ENCODE peak calls at places on chromosomes 11 and 22, in six cellular contexts. E, G, H, T, M and V are unnamed samples.

GRCh38 chr11:105466582-105467228 is 143.2 kb upstream of the GRIA4 start:
- DNase-seq in E (no peak), G (no peak), H (peak), T (no peak), M (no peak), V (no peak)

GRCh38 chr22:47065756-47066615 is 303.5 kb downstream of the TBC1D22A start:
- DNase-seq in E (no peak), G (no peak), H (no peak), T (no peak), M (no peak), V (no peak)

GRCh38 chr11:122177238-122177637 is 61.2 kb upstream of the BLID start:
- DNase-seq in E (no peak), G (no peak), H (no peak), T (no peak), M (no peak), V (no peak)

GRCh38 chr11:111422494-111423249 is 43.6 kb upstream of the POU2AF1 start:
- DNase-seq in E (peak), G (no peak), H (peak), T (peak), M (no peak), V (no peak)

GRCh38 chr11:123841189-123841588 is 35.0 kb upstream of the OR6M1 start:
- DNase-seq in E (no peak), G (no peak), H (no peak), T (no peak), M (no peak), V (no peak)

GRCh38 chr22:32164084-32164894 is 5.2 kb upstream of the C22orf42 start:
- DNase-seq in E (no peak), G (no peak), H (no peak), T (no peak), M (no peak), V (no peak)

GRCh38 chr22:43005106-43005505 is 9.8 kb downstream of the PACSIN2 start:
- DNase-seq in E (no peak), G (no peak), H (no peak), T (no peak), M (no peak), V (no peak)

GRCh38 chr11:92440701-92441338 is 216.2 kb downstream of the FAT3 start:
- DNase-seq in E (no peak), G (no peak), H (no peak), T (no peak), M (no peak), V (no peak)

GRCh38 chr11:24478718-24479117 is 18.1 kb upstream of the LUZP2 start:
- DNase-seq in E (no peak), G (no peak), H (no peak), T (no peak), M (no peak), V (no peak)

GRCh38 chr11:64001552-64002427 is 15.6 kb downstream of the OTUB1 start:
- DNase-seq in E (no peak), G (no peak), H (no peak), T (no peak), M (no peak), V (no peak)

GRCh38 chr11:122756417-122756816 is 81.9 kb upstream of the CRTAM start:
- DNase-seq in E (no peak), G (no peak), H (no peak), T (no peak), M (peak), V (peak)

GRCh38 chr11:62788991-62789390 is 1.8 kb downstream of the TMEM179B start:
- DNase-seq in E (no peak), G (no peak), H (no peak), T (peak), M (no peak), V (no peak)

GRCh38 chr11:114060402-114061052 is 1.0 kb downstream of the ZBTB16 start:
- DNase-seq in E (no peak), G (no peak), H (no peak), T (no peak), M (no peak), V (no peak)

GRCh38 chr11:109914038-109914437 is 179.2 kb upstream of the ZC3H12C start:
- DNase-seq in E (no peak), G (no peak), H (no peak), T (no peak), M (no peak), V (no peak)

GRCh38 chr11:61869636-61870428 is 21.5 kb downstream of the FADS3 start:
- DNase-seq in E (no peak), G (no peak), H (no peak), T (peak), M (no peak), V (no peak)

GRCh38 chr11:118834428-118835028 is 43.6 kb upstream of the DDX6 start:
- DNase-seq in E (no peak), G (no peak), H (no peak), T (no peak), M (no peak), V (no peak)

GRCh38 chr11:74288161-74288560 is 23.3 kb downstream of the P4HA3 start:
- DNase-seq in E (no peak), G (no peak), H (no peak), T (peak), M (no peak), V (no peak)

GRCh38 chr22:45912910-45913309 is 64.1 kb downstream of the WNT7B start:
- DNase-seq in E (no peak), G (no peak), H (no peak), T (no peak), M (no peak), V (no peak)

GRCh38 chr22:19974233-19974861 is 32.7 kb upstream of the TXNRD2 start:
- DNase-seq in E (peak), G (no peak), H (peak), T (peak), M (peak), V (peak)

GRCh38 chr22:48629631-48630443 is 1197.8 kb downstream of the BRD1 start:
- DNase-seq in E (no peak), G (no peak), H (no peak), T (no peak), M (no peak), V (no peak)

GRCh38 chr11:45646275-45646970 is 19.0 kb downstream of the CHST1 start:
- DNase-seq in E (no peak), G (peak), H (no peak), T (peak), M (no peak), V (no peak)

GRCh38 chr11:31702966-31703365 is 108.2 kb downstream of the PAX6 start:
- DNase-seq in E (no peak), G (no peak), H (peak), T (no peak), M (no peak), V (no peak)

GRCh38 chr11:117444256-117445096 is 116.8 kb downstream of the CEP164 start:
- DNase-seq in E (no peak), G (no peak), H (no peak), T (no peak), M (no peak), V (no peak)

GRCh38 chr11:118051136-118051610 is 25.7 kb upstream of the TMPRSS4 start:
- DNase-seq in E (no peak), G (no peak), H (no peak), T (no peak), M (no peak), V (no peak)

GRCh38 chr22:48758021-48758561 is 1069.6 kb downstream of the BRD1 start:
- DNase-seq in E (no peak), G (no peak), H (no peak), T (no peak), M (no peak), V (no peak)

DNA sequence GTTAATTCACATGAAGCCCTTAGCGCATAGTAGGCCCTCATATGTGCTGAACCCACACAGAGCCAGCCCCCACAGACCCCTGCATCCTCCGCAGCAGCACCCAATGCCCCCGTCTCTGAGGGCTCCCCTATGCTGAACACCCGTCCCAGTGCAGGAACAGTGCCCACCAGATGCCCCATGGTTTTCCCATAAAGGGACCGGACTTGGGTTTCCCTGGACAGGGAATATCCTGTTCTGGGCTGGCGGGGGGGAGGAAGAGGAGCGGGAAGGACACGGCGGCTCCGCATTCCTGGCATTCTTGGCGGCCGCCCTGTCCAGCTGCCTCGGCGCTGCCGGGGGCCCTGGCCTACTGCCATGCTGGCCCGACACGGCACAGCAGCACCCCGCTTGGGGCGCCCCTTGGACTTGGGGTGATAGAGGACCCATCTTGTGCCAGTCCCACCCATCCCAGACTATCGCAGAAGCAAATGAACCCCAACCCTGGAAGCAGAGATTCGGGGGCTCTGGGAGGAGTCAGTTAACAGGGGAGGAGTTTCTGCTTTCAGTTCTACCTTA is 23.7 kb upstream of the CBX7 start:
- DNase-seq in E (no peak), G (no peak), H (peak), T (no peak), M (no peak), V (no peak)
- TF ChIP-seq POLR2AphosphoS5 in E (no peak), G (no peak), H (no peak), T (no peak), M (no peak), V (no peak)

GRCh38 chr11:3169235-3169951 is 4.3 kb upstream of the OSBPL5 start:
- DNase-seq in E (no peak), G (no peak), H (no peak), T (peak), M (peak), V (no peak)
- TF ChIP-seq POLR2A in E (no peak), G (no peak), H (no peak), T (peak), M (no peak), V (no peak)

DNA sequence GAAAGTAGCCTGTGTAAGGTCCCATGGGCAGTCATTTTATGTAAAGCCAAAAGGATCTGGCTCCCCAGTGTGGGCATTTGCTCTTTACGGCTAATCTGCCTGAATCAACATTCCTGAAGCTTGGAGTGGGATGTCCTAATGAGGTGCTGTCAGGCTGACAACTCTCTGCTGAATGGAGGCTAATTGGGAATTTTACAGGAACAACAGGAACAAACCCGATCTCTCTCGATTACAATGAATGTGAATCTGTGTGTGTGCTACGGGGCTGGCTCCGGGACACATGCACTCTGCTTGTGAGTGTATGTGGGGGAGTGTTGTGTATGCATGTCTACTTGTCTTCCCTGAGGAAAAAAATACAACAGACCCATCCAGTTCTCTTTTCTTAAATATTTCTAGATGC is 415.2 kb downstream of the TENM4 start:
- DNase-seq in E (peak), G (no peak), H (no peak), T (no peak), M (no peak), V (no peak)
- TF ChIP-seq TAF1 in E (no peak), G (no peak), H (no peak), T (no peak), M (no peak), V (no peak)

DNA sequence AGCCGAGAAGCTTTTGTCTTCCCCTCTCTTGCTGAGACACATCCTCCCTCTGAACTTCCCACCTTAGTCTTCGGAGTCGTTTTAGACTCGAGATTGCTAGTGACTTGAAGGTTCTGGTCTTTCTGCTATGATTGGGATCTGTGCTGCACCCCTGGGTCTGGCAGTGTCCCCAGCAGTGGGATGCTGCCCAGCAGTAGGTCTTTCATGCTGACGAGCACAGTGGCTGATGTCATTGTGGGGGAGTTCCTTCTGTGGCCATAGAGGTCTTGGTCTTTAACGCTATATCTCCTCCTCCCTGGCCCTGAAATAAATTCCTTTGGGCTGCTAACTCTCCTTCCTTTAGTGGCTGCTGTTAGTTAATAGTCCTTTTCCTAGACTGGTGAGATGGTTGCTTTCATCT is 136.3 kb downstream of the TEAD1 start:
- DNase-seq in E (no peak), G (no peak), H (no peak), T (peak), M (no peak), V (no peak)
- TF ChIP-seq POLR2AphosphoS5 in E (no peak), G (no peak), H (no peak), T (no peak), M (no peak), V (no peak)

GRCh38 chr11:59106363-59107336 is at the start of gene FAM111B:
- DNase-seq in E (no peak), G (peak), H (peak), T (peak), M (peak), V (peak)
- TF ChIP-seq POLR2A in E (peak), G (peak), H (peak), T (no peak), M (peak), V (peak)

DNA sequence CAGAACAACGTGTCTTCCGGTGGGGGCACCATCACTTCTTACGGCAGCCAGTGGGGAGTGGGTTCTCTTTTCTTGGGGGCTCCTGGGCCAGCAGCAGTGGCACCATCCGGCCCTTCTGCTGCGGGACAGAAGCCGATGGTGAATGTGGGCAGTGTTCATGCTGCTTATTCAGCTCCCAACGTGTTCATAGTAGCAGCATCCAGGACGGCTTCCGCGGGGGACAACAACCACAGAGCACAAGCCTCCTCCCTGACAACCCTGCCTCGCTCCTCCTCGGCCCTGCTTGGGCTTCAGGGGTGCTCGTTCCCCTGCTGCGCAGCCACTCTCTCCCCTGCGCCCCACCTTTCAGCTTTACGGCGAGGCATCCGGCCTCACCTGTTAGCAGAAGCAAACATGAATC is 191.7 kb upstream of the NECTIN1 start:
- DNase-seq in E (no peak), G (no peak), H (no peak), T (no peak), M (no peak), V (no peak)
- TF ChIP-seq TAF1 in E (no peak), G (no peak), H (no peak), T (no peak), M (no peak), V (no peak)

DNA sequence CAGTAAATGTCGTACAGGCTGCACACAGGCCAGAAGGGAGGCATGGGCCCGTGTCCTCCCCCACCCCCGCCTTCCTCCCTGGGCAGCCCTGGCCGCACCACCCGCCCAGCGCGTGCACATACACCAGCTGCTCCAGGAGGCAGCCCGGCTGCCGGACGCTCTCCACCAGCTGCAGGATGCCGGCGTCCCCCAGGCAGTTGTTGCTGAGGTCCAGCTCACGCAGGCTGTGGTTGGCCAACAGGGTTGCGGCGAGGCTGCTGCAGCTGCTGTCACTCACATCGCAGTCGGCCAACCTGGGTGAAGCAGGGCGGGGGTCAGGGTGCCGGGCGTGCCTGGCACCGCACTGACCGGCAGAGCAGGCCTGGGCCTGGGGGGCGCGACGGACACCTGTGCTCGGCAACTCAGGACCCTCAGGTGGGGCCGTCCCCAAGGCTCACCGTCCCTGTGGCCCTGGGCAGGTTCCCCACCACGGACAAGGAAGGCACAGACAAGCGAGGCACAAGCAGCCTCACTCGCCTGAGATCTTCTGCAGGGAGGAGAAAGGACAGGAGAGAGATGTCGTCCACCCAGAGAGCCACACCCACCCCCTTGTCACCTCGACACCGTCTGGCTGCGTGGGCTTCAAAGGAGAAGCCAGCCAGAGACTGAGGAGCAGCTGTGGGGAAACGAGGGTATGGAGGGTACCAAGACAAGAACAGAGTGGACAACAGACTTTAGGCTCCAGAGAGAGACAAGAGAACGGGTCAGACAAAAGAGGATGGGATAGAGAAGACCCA is 12.1 kb downstream of the RNH1 start:
- DNase-seq in E (no peak), G (no peak), H (no peak), T (no peak), M (peak), V (peak)
- TF ChIP-seq POLR2AphosphoS5 in E (no peak), G (no peak), H (no peak), T (no peak), M (no peak), V (no peak)

DNA sequence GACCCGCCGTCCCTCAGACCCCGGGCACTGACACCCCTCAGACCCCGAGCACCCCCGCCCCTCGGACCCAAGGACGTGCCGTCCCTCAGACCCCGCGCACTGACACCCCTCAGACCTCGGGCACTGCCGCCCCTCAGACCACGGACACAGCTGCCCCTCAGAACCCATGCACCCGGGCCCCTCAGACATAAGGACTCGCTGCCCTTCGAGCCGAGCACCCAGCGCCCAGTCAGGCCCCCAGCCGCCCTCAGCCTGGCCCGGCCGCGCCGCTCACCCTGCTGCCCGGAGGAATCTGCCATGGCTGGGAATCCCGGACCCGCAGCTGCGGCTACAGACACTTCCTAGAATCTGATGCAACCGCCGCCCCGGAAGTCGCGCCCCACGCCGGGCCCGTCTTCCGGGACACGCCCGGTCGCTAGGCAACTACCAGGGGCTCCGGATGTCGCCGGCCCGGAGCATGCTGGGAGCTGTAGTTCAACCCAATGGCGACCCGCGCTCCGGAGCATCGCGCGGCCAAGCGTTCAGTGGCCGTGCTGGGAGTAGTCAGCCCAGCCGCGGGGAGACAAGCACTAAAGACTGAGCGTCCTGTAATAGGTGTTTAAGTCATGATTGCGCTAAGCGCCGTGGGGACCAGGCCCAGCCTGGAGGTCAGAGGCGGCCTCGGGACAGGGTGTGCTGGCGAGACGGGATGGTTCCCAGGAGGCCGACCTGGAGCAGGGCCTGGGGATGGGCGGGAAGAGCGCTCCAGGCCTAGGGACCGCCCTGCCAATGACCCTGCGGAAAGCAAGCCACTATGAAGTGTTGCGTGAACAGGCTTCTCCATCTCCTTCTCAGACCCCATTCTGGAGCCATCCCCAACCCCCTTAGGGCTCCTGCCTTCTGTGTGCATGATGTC is at the start of gene CARS1:
- DNase-seq in E (peak), G (peak), H (peak), T (peak), M (peak), V (peak)
- TF ChIP-seq POLR2A in E (peak), G (peak), H (peak), T (peak), M (peak), V (peak)